ENCODE peak calls at places on chromosomes 5 and 9, in seven cellular contexts. One of them, this sample, is unnamed.

GRCh38 chr5:37638897-37639296 is 200.9 kb downstream of the GDNF start:
- DNase-seq in esophagus muscularis mucosa: no peak
- DNase-seq in OCI-LY7: no peak
- DNase-seq in bronchial epithelial cell: no peak
- DNase-seq in pancreas: no peak
- DNase-seq in BE2C: no peak
- DNase-seq in RWPE2: no peak
- DNase-seq in this sample: no peak

GRCh38 chr5:96381526-96381925 is 51.5 kb downstream of the PCSK1 start:
- DNase-seq in esophagus muscularis mucosa: no peak
- DNase-seq in OCI-LY7: peak; percentile 1
- DNase-seq in bronchial epithelial cell: no peak
- DNase-seq in pancreas: no peak
- DNase-seq in BE2C: peak; percentile 30
- DNase-seq in RWPE2: no peak
- DNase-seq in this sample: no peak

GRCh38 chr5:172665049-172665541 is 24.0 kb downstream of the NEURL1B start:
- DNase-seq in esophagus muscularis mucosa: no peak
- DNase-seq in OCI-LY7: no peak
- DNase-seq in bronchial epithelial cell: no peak
- DNase-seq in pancreas: no peak
- DNase-seq in BE2C: peak; percentile 62
- DNase-seq in RWPE2: no peak
- DNase-seq in this sample: no peak

GRCh38 chr9:35690447-35691324 is 961 bp upstream of the TPM2 start:
- DNase-seq in esophagus muscularis mucosa: peak; percentile 96
- DNase-seq in OCI-LY7: no peak
- DNase-seq in bronchial epithelial cell: no peak
- DNase-seq in pancreas: peak; percentile 60
- DNase-seq in BE2C: peak; percentile 60
- DNase-seq in RWPE2: no peak
- DNase-seq in this sample: no peak

GRCh38 chr9:110802416-110803035 is 133.9 kb downstream of the MUSK start:
- DNase-seq in esophagus muscularis mucosa: no peak
- DNase-seq in OCI-LY7: no peak
- DNase-seq in bronchial epithelial cell: no peak
- DNase-seq in pancreas: no peak
- DNase-seq in BE2C: no peak
- DNase-seq in RWPE2: no peak
- DNase-seq in this sample: no peak

GRCh38 chr9:89891221-89892052 is 286.6 kb downstream of the GADD45G start:
- DNase-seq in esophagus muscularis mucosa: peak; percentile 91
- DNase-seq in OCI-LY7: no peak
- DNase-seq in bronchial epithelial cell: no peak
- DNase-seq in pancreas: no peak
- DNase-seq in BE2C: no peak
- DNase-seq in RWPE2: peak; percentile 37
- DNase-seq in this sample: no peak

GRCh38 chr9:95003694-95004451 is 277.4 kb downstream of the AOPEP start:
- DNase-seq in esophagus muscularis mucosa: no peak
- DNase-seq in OCI-LY7: no peak
- DNase-seq in bronchial epithelial cell: no peak
- DNase-seq in pancreas: no peak
- DNase-seq in BE2C: peak; percentile 67
- DNase-seq in RWPE2: no peak
- DNase-seq in this sample: peak; percentile 52

GRCh38 chr5:10831416-10831815 is 70.4 kb upstream of the DAP start:
- DNase-seq in esophagus muscularis mucosa: no peak
- DNase-seq in OCI-LY7: no peak
- DNase-seq in bronchial epithelial cell: peak; percentile 1
- DNase-seq in pancreas: no peak
- DNase-seq in BE2C: no peak
- DNase-seq in RWPE2: no peak
- DNase-seq in this sample: no peak

GRCh38 chr5:55437859-55438206 is 96.9 kb downstream of the PLPP1 start:
- DNase-seq in esophagus muscularis mucosa: no peak
- DNase-seq in OCI-LY7: no peak
- DNase-seq in bronchial epithelial cell: no peak
- DNase-seq in pancreas: no peak
- DNase-seq in BE2C: no peak
- DNase-seq in RWPE2: no peak
- DNase-seq in this sample: no peak
- H3K4me3 ChIP-seq in esophagus muscularis mucosa: no peak overlapping the region
- H3K4me3 ChIP-seq in OCI-LY7: no peak overlapping the region
- H3K4me3 ChIP-seq in bronchial epithelial cell: no peak overlapping the region
- H3K4me3 ChIP-seq in pancreas: no peak overlapping the region
- H3K4me3 ChIP-seq in BE2C: no peak overlapping the region
- H3K4me3 ChIP-seq in RWPE2: no peak overlapping the region
- H3K4me3 ChIP-seq in this sample: no peak overlapping the region

GRCh38 chr5:133613184-133613583 is 843 bp upstream of the FSTL4 start:
- DNase-seq in esophagus muscularis mucosa: peak; percentile 77
- DNase-seq in OCI-LY7: no peak
- DNase-seq in bronchial epithelial cell: no peak
- DNase-seq in pancreas: no peak
- DNase-seq in BE2C: no peak
- DNase-seq in RWPE2: no peak
- DNase-seq in this sample: no peak

GRCh38 chr5:133613743-133614142 is 1.4 kb upstream of the FSTL4 start:
- DNase-seq in esophagus muscularis mucosa: peak; percentile 68
- DNase-seq in OCI-LY7: no peak
- DNase-seq in bronchial epithelial cell: no peak
- DNase-seq in pancreas: no peak
- DNase-seq in BE2C: no peak
- DNase-seq in RWPE2: no peak
- DNase-seq in this sample: no peak

GRCh38 chr5:133611357-133612020 is 852 bp downstream of the FSTL4 start:
- DNase-seq in esophagus muscularis mucosa: peak; percentile 66
- DNase-seq in OCI-LY7: no peak
- DNase-seq in bronchial epithelial cell: no peak
- DNase-seq in pancreas: no peak
- DNase-seq in BE2C: peak; percentile 29
- DNase-seq in RWPE2: no peak
- DNase-seq in this sample: peak; percentile 15

GRCh38 chr5:133612021-133612860 is at the start of gene FSTL4:
- DNase-seq in esophagus muscularis mucosa: peak; percentile 37
- DNase-seq in OCI-LY7: no peak
- DNase-seq in bronchial epithelial cell: no peak
- DNase-seq in pancreas: peak; percentile 73
- DNase-seq in BE2C: peak; percentile 57
- DNase-seq in RWPE2: no peak
- DNase-seq in this sample: peak; percentile 30

DNA sequence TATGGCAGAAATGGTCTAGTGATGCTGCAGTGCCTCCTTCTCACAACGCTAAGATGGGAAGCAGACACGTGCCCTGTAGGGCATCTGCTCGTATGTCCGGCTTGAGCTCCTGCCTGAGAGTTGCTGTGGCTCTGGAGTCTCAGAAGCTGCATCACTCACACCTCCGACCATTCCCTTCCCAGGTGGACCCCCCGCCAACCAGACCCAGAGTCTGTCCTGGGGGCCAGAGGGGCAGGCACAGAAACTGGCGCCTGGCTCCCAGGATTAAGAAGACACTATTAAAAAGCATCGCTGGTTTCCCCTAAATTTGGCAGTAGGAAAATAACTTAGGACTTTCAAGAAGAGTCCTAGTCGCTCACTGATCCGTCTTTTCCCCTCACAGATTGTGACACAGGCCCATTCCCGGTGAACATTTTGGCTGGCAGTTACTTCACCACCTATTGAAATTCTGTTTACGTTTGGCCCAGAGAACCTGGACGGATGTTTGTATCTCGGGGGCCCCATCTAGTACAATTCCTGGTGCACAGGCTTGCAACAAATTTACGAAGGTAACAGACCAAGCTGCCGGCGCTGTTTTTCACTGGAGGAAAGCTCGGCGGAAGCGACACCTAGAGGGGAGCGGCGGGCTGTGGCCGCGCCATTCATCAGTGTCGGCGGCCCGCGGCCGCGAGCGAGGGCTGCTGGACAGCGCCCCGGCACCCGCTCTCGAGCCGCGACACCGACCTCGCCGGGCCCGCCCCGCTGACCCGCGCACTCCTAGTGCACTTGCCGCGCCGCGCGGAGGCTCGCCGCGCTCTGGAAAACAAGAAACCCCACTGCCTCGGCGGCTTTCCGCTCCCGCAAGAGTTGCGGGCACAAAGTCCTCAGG is 1.6 kb downstream of the FSTL4 start:
- DNase-seq in esophagus muscularis mucosa: peak; percentile 89
- DNase-seq in OCI-LY7: no peak
- DNase-seq in bronchial epithelial cell: peak; percentile 40
- DNase-seq in pancreas: peak; percentile 72
- DNase-seq in BE2C: peak; percentile 68
- DNase-seq in RWPE2: no peak
- DNase-seq in this sample: peak; percentile 44
- TF ChIP-seq CTCF in esophagus muscularis mucosa: peak; percentile 33
- TF ChIP-seq CTCF in OCI-LY7: no peak
- TF ChIP-seq CTCF in bronchial epithelial cell: peak; percentile 80
- TF ChIP-seq CTCF in pancreas: peak; percentile 43
- TF ChIP-seq CTCF in BE2C: peak; percentile 60
- TF ChIP-seq CTCF in RWPE2: peak; percentile 84
- TF ChIP-seq CTCF in this sample: peak; percentile 40

GRCh38 chr9:129888809-129889460 is 53.7 kb downstream of the USP20 start:
- DNase-seq in esophagus muscularis mucosa: no peak
- DNase-seq in OCI-LY7: no peak
- DNase-seq in bronchial epithelial cell: no peak
- DNase-seq in pancreas: no peak
- DNase-seq in BE2C: no peak
- DNase-seq in RWPE2: no peak
- DNase-seq in this sample: no peak
- H3K36me3 ChIP-seq in esophagus muscularis mucosa: peaks cover 30% of the 10 kb centered on the region
- H3K36me3 ChIP-seq in OCI-LY7: peaks cover 53% of the 10 kb centered on the region
- H3K36me3 ChIP-seq in bronchial epithelial cell: peaks cover 2% of the 10 kb centered on the region
- H3K36me3 ChIP-seq in pancreas: no peaks in the 10 kb centered on the region
- H3K36me3 ChIP-seq in BE2C: peaks cover 9% of the 10 kb centered on the region
- H3K36me3 ChIP-seq in RWPE2: no peaks in the 10 kb centered on the region
- H3K36me3 ChIP-seq in this sample: peaks cover 14% of the 10 kb centered on the region

GRCh38 chr5:74288038-74288437 is 352.5 kb downstream of the ENC1 start:
- DNase-seq in esophagus muscularis mucosa: no peak
- DNase-seq in OCI-LY7: no peak
- DNase-seq in bronchial epithelial cell: no peak
- DNase-seq in pancreas: no peak
- DNase-seq in BE2C: no peak
- DNase-seq in RWPE2: no peak
- DNase-seq in this sample: no peak
- H3K4me3 ChIP-seq in esophagus muscularis mucosa: no peak overlapping the region
- H3K4me3 ChIP-seq in OCI-LY7: no peak overlapping the region
- H3K4me3 ChIP-seq in bronchial epithelial cell: no peak overlapping the region
- H3K4me3 ChIP-seq in pancreas: no peak overlapping the region
- H3K4me3 ChIP-seq in BE2C: no peak overlapping the region
- H3K4me3 ChIP-seq in RWPE2: no peak overlapping the region
- H3K4me3 ChIP-seq in this sample: no peak overlapping the region

GRCh38 chr5:66769839-66770617 is 173.8 kb downstream of the MAST4 start:
- DNase-seq in esophagus muscularis mucosa: no peak
- DNase-seq in OCI-LY7: peak; percentile 36
- DNase-seq in bronchial epithelial cell: no peak
- DNase-seq in pancreas: no peak
- DNase-seq in BE2C: peak; percentile 67
- DNase-seq in RWPE2: no peak
- DNase-seq in this sample: no peak
- TF ChIP-seq CTCF in esophagus muscularis mucosa: no peak
- TF ChIP-seq CTCF in OCI-LY7: peak; percentile 69
- TF ChIP-seq CTCF in bronchial epithelial cell: no peak
- TF ChIP-seq CTCF in pancreas: no peak
- TF ChIP-seq CTCF in BE2C: peak; percentile 74
- TF ChIP-seq CTCF in RWPE2: peak; percentile 9
- TF ChIP-seq CTCF in this sample: peak; percentile 33

GRCh38 chr5:131511934-131512333 is 123.1 kb downstream of the RAPGEF6 start:
- DNase-seq in esophagus muscularis mucosa: no peak
- DNase-seq in OCI-LY7: no peak
- DNase-seq in bronchial epithelial cell: no peak
- DNase-seq in pancreas: no peak
- DNase-seq in BE2C: no peak
- DNase-seq in RWPE2: no peak
- DNase-seq in this sample: no peak
- H3K36me3 ChIP-seq in esophagus muscularis mucosa: no peaks in the 10 kb centered on the region
- H3K36me3 ChIP-seq in OCI-LY7: peaks cover 78% of the 10 kb centered on the region
- H3K36me3 ChIP-seq in bronchial epithelial cell: peaks cover 1% of the 10 kb centered on the region
- H3K36me3 ChIP-seq in pancreas: no peaks in the 10 kb centered on the region
- H3K36me3 ChIP-seq in BE2C: peaks cover 9% of the 10 kb centered on the region
- H3K36me3 ChIP-seq in RWPE2: peaks cover 32% of the 10 kb centered on the region
- H3K36me3 ChIP-seq in this sample: peaks cover 2% of the 10 kb centered on the region

GRCh38 chr9:137588891-137589290 is 1.4 kb downstream of the ZMYND19 start:
- DNase-seq in esophagus muscularis mucosa: no peak
- DNase-seq in OCI-LY7: no peak
- DNase-seq in bronchial epithelial cell: no peak
- DNase-seq in pancreas: no peak
- DNase-seq in BE2C: no peak
- DNase-seq in RWPE2: no peak
- DNase-seq in this sample: no peak

GRCh38 chr9:137586854-137587253 is 3.5 kb downstream of the ZMYND19 start:
- DNase-seq in esophagus muscularis mucosa: no peak
- DNase-seq in OCI-LY7: no peak
- DNase-seq in bronchial epithelial cell: no peak
- DNase-seq in pancreas: no peak
- DNase-seq in BE2C: no peak
- DNase-seq in RWPE2: no peak
- DNase-seq in this sample: no peak

GRCh38 chr9:137590123-137590468 is 216 bp downstream of the ZMYND19 start:
- DNase-seq in esophagus muscularis mucosa: no peak
- DNase-seq in OCI-LY7: no peak
- DNase-seq in bronchial epithelial cell: no peak
- DNase-seq in pancreas: no peak
- DNase-seq in BE2C: no peak
- DNase-seq in RWPE2: no peak
- DNase-seq in this sample: no peak

GRCh38 chr9:137589441-137590122 is 730 bp downstream of the ZMYND19 start:
- DNase-seq in esophagus muscularis mucosa: no peak
- DNase-seq in OCI-LY7: peak; percentile 52
- DNase-seq in bronchial epithelial cell: no peak
- DNase-seq in pancreas: no peak
- DNase-seq in BE2C: no peak
- DNase-seq in RWPE2: no peak
- DNase-seq in this sample: no peak

GRCh38 chr9:137588311-137588710 is 2.0 kb downstream of the ZMYND19 start:
- DNase-seq in esophagus muscularis mucosa: no peak
- DNase-seq in OCI-LY7: no peak
- DNase-seq in bronchial epithelial cell: no peak
- DNase-seq in pancreas: no peak
- DNase-seq in BE2C: no peak
- DNase-seq in RWPE2: no peak
- DNase-seq in this sample: no peak
- H3K4me3 ChIP-seq in esophagus muscularis mucosa: no peak overlapping the region
- H3K4me3 ChIP-seq in OCI-LY7: no peak overlapping the region
- H3K4me3 ChIP-seq in bronchial epithelial cell: no peak overlapping the region
- H3K4me3 ChIP-seq in pancreas: no peak overlapping the region
- H3K4me3 ChIP-seq in BE2C: no peak overlapping the region
- H3K4me3 ChIP-seq in RWPE2: no peak overlapping the region
- H3K4me3 ChIP-seq in this sample: no peak overlapping the region

GRCh38 chr5:55982957-55983381 is 11.8 kb downstream of the IL6ST start:
- DNase-seq in esophagus muscularis mucosa: no peak
- DNase-seq in OCI-LY7: no peak
- DNase-seq in bronchial epithelial cell: peak; percentile 29
- DNase-seq in pancreas: no peak
- DNase-seq in BE2C: peak; percentile 23
- DNase-seq in RWPE2: no peak
- DNase-seq in this sample: no peak
- TF ChIP-seq CTCF in esophagus muscularis mucosa: peak; percentile 32
- TF ChIP-seq CTCF in OCI-LY7: no peak
- TF ChIP-seq CTCF in bronchial epithelial cell: no peak
- TF ChIP-seq CTCF in pancreas: no peak
- TF ChIP-seq CTCF in BE2C: peak; percentile 38
- TF ChIP-seq CTCF in RWPE2: peak; percentile 60
- TF ChIP-seq CTCF in this sample: peak; percentile 21

This sample was measured in GM06990.